ENCODE peak calls at places on chromosome 12, in seven cellular contexts. One of them, this sample, is unnamed.
A peak's percentile ranks its signal among the peaks of the same experiment; 100 is the strongest.

GRCh38 chr12:124512667-124513296 is 54.6 kb downstream of the NCOR2 start:
- DNase-seq in gastrocnemius medialis: peak; percentile 75
- DNase-seq in lung: peak; percentile 93
- DNase-seq in psoas muscle: peak; percentile 93
- DNase-seq in tibial artery: peak; percentile 88
- DNase-seq in naive thymus-derived CD4-positive, alpha-beta T cell: no peak
- DNase-seq in Karpas-422: no peak
- DNase-seq in this sample: peak; percentile 97

GRCh38 chr12:67042697-67043131 is 226.4 kb upstream of the CAND1 start:
- DNase-seq in gastrocnemius medialis: no peak
- DNase-seq in lung: no peak
- DNase-seq in psoas muscle: no peak
- DNase-seq in tibial artery: no peak
- DNase-seq in naive thymus-derived CD4-positive, alpha-beta T cell: no peak
- DNase-seq in Karpas-422: no peak
- DNase-seq in this sample: no peak

GRCh38 chr12:28086521-28086920 is 103.7 kb upstream of the CCDC91 start:
- DNase-seq in gastrocnemius medialis: no peak
- DNase-seq in lung: no peak
- DNase-seq in psoas muscle: no peak
- DNase-seq in tibial artery: no peak
- DNase-seq in naive thymus-derived CD4-positive, alpha-beta T cell: no peak
- DNase-seq in Karpas-422: no peak
- DNase-seq in this sample: no peak

GRCh38 chr12:111368291-111368683 is 608 bp downstream of the PHETA1 start:
- DNase-seq in gastrocnemius medialis: no peak
- DNase-seq in lung: peak; percentile 32
- DNase-seq in psoas muscle: peak; percentile 30
- DNase-seq in tibial artery: peak; percentile 67
- DNase-seq in naive thymus-derived CD4-positive, alpha-beta T cell: no peak
- DNase-seq in Karpas-422: no peak
- DNase-seq in this sample: peak; percentile 60

GRCh38 chr12:13891902-13892301 is 89.5 kb downstream of the GRIN2B start:
- DNase-seq in gastrocnemius medialis: no peak
- DNase-seq in lung: no peak
- DNase-seq in psoas muscle: no peak
- DNase-seq in tibial artery: no peak
- DNase-seq in naive thymus-derived CD4-positive, alpha-beta T cell: no peak
- DNase-seq in Karpas-422: no peak
- DNase-seq in this sample: no peak

GRCh38 chr12:1773937-1774655 is 46.3 kb upstream of the LRTM2 start:
- DNase-seq in gastrocnemius medialis: peak; percentile 79
- DNase-seq in lung: no peak
- DNase-seq in psoas muscle: no peak
- DNase-seq in tibial artery: no peak
- DNase-seq in naive thymus-derived CD4-positive, alpha-beta T cell: no peak
- DNase-seq in Karpas-422: no peak
- DNase-seq in this sample: no peak

GRCh38 chr12:54352022-54352531 is 12.2 kb downstream of the GPR84 start:
- DNase-seq in gastrocnemius medialis: peak; percentile 58
- DNase-seq in lung: peak; percentile 42
- DNase-seq in psoas muscle: peak; percentile 46
- DNase-seq in tibial artery: peak; percentile 73
- DNase-seq in naive thymus-derived CD4-positive, alpha-beta T cell: peak; percentile 13
- DNase-seq in Karpas-422: no peak
- DNase-seq in this sample: peak; percentile 75

GRCh38 chr12:68263366-68263765 is 10.0 kb upstream of the IL22 start:
- DNase-seq in gastrocnemius medialis: no peak
- DNase-seq in lung: no peak
- DNase-seq in psoas muscle: no peak
- DNase-seq in tibial artery: no peak
- DNase-seq in naive thymus-derived CD4-positive, alpha-beta T cell: no peak
- DNase-seq in Karpas-422: no peak
- DNase-seq in this sample: no peak

GRCh38 chr12:66915312-66915904 is 236.5 kb upstream of the GRIP1 start:
- DNase-seq in gastrocnemius medialis: no peak
- DNase-seq in lung: no peak
- DNase-seq in psoas muscle: no peak
- DNase-seq in tibial artery: no peak
- DNase-seq in naive thymus-derived CD4-positive, alpha-beta T cell: no peak
- DNase-seq in Karpas-422: no peak
- DNase-seq in this sample: no peak

GRCh38 chr12:112907415-112908157 is 824 bp downstream of the OAS1 start:
- DNase-seq in gastrocnemius medialis: no peak
- DNase-seq in lung: no peak
- DNase-seq in psoas muscle: no peak
- DNase-seq in tibial artery: no peak
- DNase-seq in naive thymus-derived CD4-positive, alpha-beta T cell: no peak
- DNase-seq in Karpas-422: peak; percentile 62
- DNase-seq in this sample: no peak

GRCh38 chr12:77591959-77592358 is 238.7 kb upstream of the NAV3 start:
- DNase-seq in gastrocnemius medialis: no peak
- DNase-seq in lung: no peak
- DNase-seq in psoas muscle: no peak
- DNase-seq in tibial artery: no peak
- DNase-seq in naive thymus-derived CD4-positive, alpha-beta T cell: no peak
- DNase-seq in Karpas-422: no peak
- DNase-seq in this sample: no peak

GRCh38 chr12:131038961-131039360 is 85.3 kb downstream of the ADGRD1 start:
- DNase-seq in gastrocnemius medialis: no peak
- DNase-seq in lung: no peak
- DNase-seq in psoas muscle: no peak
- DNase-seq in tibial artery: no peak
- DNase-seq in naive thymus-derived CD4-positive, alpha-beta T cell: no peak
- DNase-seq in Karpas-422: no peak
- DNase-seq in this sample: peak; percentile 52

GRCh38 chr12:58593557-58594304 is 326.6 kb downstream of the LRIG3 start:
- DNase-seq in gastrocnemius medialis: no peak
- DNase-seq in lung: no peak
- DNase-seq in psoas muscle: no peak
- DNase-seq in tibial artery: no peak
- DNase-seq in naive thymus-derived CD4-positive, alpha-beta T cell: no peak
- DNase-seq in Karpas-422: no peak
- DNase-seq in this sample: no peak

GRCh38 chr12:6146951-6147350 is 22.5 kb upstream of the VWF start:
- DNase-seq in gastrocnemius medialis: no peak
- DNase-seq in lung: no peak
- DNase-seq in psoas muscle: no peak
- DNase-seq in tibial artery: no peak
- DNase-seq in naive thymus-derived CD4-positive, alpha-beta T cell: no peak
- DNase-seq in Karpas-422: no peak
- DNase-seq in this sample: no peak

GRCh38 chr12:127245437-127245836 is 1021.5 kb upstream of the TMEM132C start:
- DNase-seq in gastrocnemius medialis: no peak
- DNase-seq in lung: no peak
- DNase-seq in psoas muscle: no peak
- DNase-seq in tibial artery: no peak
- DNase-seq in naive thymus-derived CD4-positive, alpha-beta T cell: no peak
- DNase-seq in Karpas-422: no peak
- DNase-seq in this sample: no peak

GRCh38 chr12:63846249-63846967 is 1.9 kb downstream of the SRGAP1 start:
- DNase-seq in gastrocnemius medialis: no peak
- DNase-seq in lung: no peak
- DNase-seq in psoas muscle: no peak
- DNase-seq in tibial artery: no peak
- DNase-seq in naive thymus-derived CD4-positive, alpha-beta T cell: no peak
- DNase-seq in Karpas-422: no peak
- DNase-seq in this sample: no peak

GRCh38 chr12:2347844-2348476 is 295.2 kb downstream of the CACNA1C start:
- DNase-seq in gastrocnemius medialis: no peak
- DNase-seq in lung: no peak
- DNase-seq in psoas muscle: no peak
- DNase-seq in tibial artery: peak; percentile 77
- DNase-seq in naive thymus-derived CD4-positive, alpha-beta T cell: no peak
- DNase-seq in Karpas-422: no peak
- DNase-seq in this sample: no peak

GRCh38 chr12:68904351-68904982 is 28.5 kb downstream of the CPM start:
- DNase-seq in gastrocnemius medialis: no peak
- DNase-seq in lung: no peak
- DNase-seq in psoas muscle: no peak
- DNase-seq in tibial artery: no peak
- DNase-seq in naive thymus-derived CD4-positive, alpha-beta T cell: no peak
- DNase-seq in Karpas-422: no peak
- DNase-seq in this sample: no peak

GRCh38 chr12:49362077-49362476 is 5.2 kb upstream of the SPATS2 start:
- DNase-seq in gastrocnemius medialis: no peak
- DNase-seq in lung: no peak
- DNase-seq in psoas muscle: no peak
- DNase-seq in tibial artery: no peak
- DNase-seq in naive thymus-derived CD4-positive, alpha-beta T cell: no peak
- DNase-seq in Karpas-422: no peak
- DNase-seq in this sample: no peak

GRCh38 chr12:82686223-82687019 is at the start of gene TMTC2:
- DNase-seq in gastrocnemius medialis: peak; percentile 76
- DNase-seq in lung: peak; percentile 96
- DNase-seq in psoas muscle: peak; percentile 88
- DNase-seq in tibial artery: peak; percentile 93
- DNase-seq in naive thymus-derived CD4-positive, alpha-beta T cell: peak; percentile 84
- DNase-seq in Karpas-422: peak; percentile 95
- DNase-seq in this sample: peak; percentile 95

GRCh38 chr12:128729628-128730121 is 94.1 kb downstream of the SLC15A4 start:
- DNase-seq in gastrocnemius medialis: no peak
- DNase-seq in lung: no peak
- DNase-seq in psoas muscle: no peak
- DNase-seq in tibial artery: no peak
- DNase-seq in naive thymus-derived CD4-positive, alpha-beta T cell: no peak
- DNase-seq in Karpas-422: no peak
- DNase-seq in this sample: no peak

GRCh38 chr12:67415473-67415872 is 146.3 kb downstream of the CAND1 start:
- DNase-seq in gastrocnemius medialis: no peak
- DNase-seq in lung: no peak
- DNase-seq in psoas muscle: no peak
- DNase-seq in tibial artery: no peak
- DNase-seq in naive thymus-derived CD4-positive, alpha-beta T cell: no peak
- DNase-seq in Karpas-422: peak; percentile 79
- DNase-seq in this sample: no peak

GRCh38 chr12:1560704-1561103 is 33.7 kb downstream of the FBXL14 start:
- DNase-seq in gastrocnemius medialis: no peak
- DNase-seq in lung: no peak
- DNase-seq in psoas muscle: no peak
- DNase-seq in tibial artery: no peak
- DNase-seq in naive thymus-derived CD4-positive, alpha-beta T cell: no peak
- DNase-seq in Karpas-422: no peak
- DNase-seq in this sample: no peak

GRCh38 chr12:100793182-100793581 is 1.4 kb upstream of the ANO4 start:
- DNase-seq in gastrocnemius medialis: no peak
- DNase-seq in lung: no peak
- DNase-seq in psoas muscle: no peak
- DNase-seq in tibial artery: no peak
- DNase-seq in naive thymus-derived CD4-positive, alpha-beta T cell: no peak
- DNase-seq in Karpas-422: no peak
- DNase-seq in this sample: no peak

GRCh38 chr12:6603095-6603567 is 4.0 kb downstream of the CHD4 start:
- DNase-seq in gastrocnemius medialis: peak; percentile 61
- DNase-seq in lung: no peak
- DNase-seq in psoas muscle: peak; percentile 50
- DNase-seq in tibial artery: peak; percentile 86
- DNase-seq in naive thymus-derived CD4-positive, alpha-beta T cell: peak; percentile 45
- DNase-seq in Karpas-422: no peak
- DNase-seq in this sample: peak; percentile 81

GRCh38 chr12:89486231-89486630 is 38.4 kb downstream of the GALNT4 start:
- DNase-seq in gastrocnemius medialis: no peak
- DNase-seq in lung: no peak
- DNase-seq in psoas muscle: no peak
- DNase-seq in tibial artery: no peak
- DNase-seq in naive thymus-derived CD4-positive, alpha-beta T cell: no peak
- DNase-seq in Karpas-422: no peak
- DNase-seq in this sample: no peak

GRCh38 chr12:117032593-117033381 is 66.4 kb downstream of the TESC start:
- DNase-seq in gastrocnemius medialis: no peak
- DNase-seq in lung: no peak
- DNase-seq in psoas muscle: no peak
- DNase-seq in tibial artery: peak; percentile 56
- DNase-seq in naive thymus-derived CD4-positive, alpha-beta T cell: no peak
- DNase-seq in Karpas-422: peak; percentile 84
- DNase-seq in this sample: no peak

GRCh38 chr12:117031843-117032592 is 67.2 kb downstream of the TESC start:
- DNase-seq in gastrocnemius medialis: no peak
- DNase-seq in lung: no peak
- DNase-seq in psoas muscle: no peak
- DNase-seq in tibial artery: peak; percentile 44
- DNase-seq in naive thymus-derived CD4-positive, alpha-beta T cell: no peak
- DNase-seq in Karpas-422: peak; percentile 77
- DNase-seq in this sample: no peak

GRCh38 chr12:117034249-117034648 is 65.0 kb downstream of the TESC start:
- DNase-seq in gastrocnemius medialis: no peak
- DNase-seq in lung: no peak
- DNase-seq in psoas muscle: no peak
- DNase-seq in tibial artery: no peak
- DNase-seq in naive thymus-derived CD4-positive, alpha-beta T cell: no peak
- DNase-seq in Karpas-422: no peak
- DNase-seq in this sample: peak; percentile 44

GRCh38 chr12:117034691-117035090 is 64.5 kb downstream of the TESC start:
- DNase-seq in gastrocnemius medialis: no peak
- DNase-seq in lung: no peak
- DNase-seq in psoas muscle: no peak
- DNase-seq in tibial artery: no peak
- DNase-seq in naive thymus-derived CD4-positive, alpha-beta T cell: no peak
- DNase-seq in Karpas-422: no peak
- DNase-seq in this sample: peak; percentile 55

GRCh38 chr12:117033382-117034045 is 65.7 kb downstream of the TESC start:
- DNase-seq in gastrocnemius medialis: peak; percentile 28
- DNase-seq in lung: no peak
- DNase-seq in psoas muscle: no peak
- DNase-seq in tibial artery: no peak
- DNase-seq in naive thymus-derived CD4-positive, alpha-beta T cell: no peak
- DNase-seq in Karpas-422: no peak
- DNase-seq in this sample: peak; percentile 70
- H3K27ac ChIP-seq in gastrocnemius medialis: no peak overlapping the region
- H3K27ac ChIP-seq in lung: no peak overlapping the region
- H3K27ac ChIP-seq in psoas muscle: no peak overlapping the region
- H3K27ac ChIP-seq in tibial artery: no peak overlapping the region
- H3K27ac ChIP-seq in naive thymus-derived CD4-positive, alpha-beta T cell: no peak overlapping the region
- H3K27ac ChIP-seq in Karpas-422: peak overlapping the region; percentile 93
- H3K27ac ChIP-seq in this sample: no peak overlapping the region

GRCh38 chr12:46206471-46206870 is 62.4 kb downstream of the SLC38A1 start:
- DNase-seq in gastrocnemius medialis: no peak
- DNase-seq in lung: no peak
- DNase-seq in psoas muscle: no peak
- DNase-seq in tibial artery: no peak
- DNase-seq in naive thymus-derived CD4-positive, alpha-beta T cell: no peak
- DNase-seq in Karpas-422: no peak
- DNase-seq in this sample: no peak
- H3K36me3 ChIP-seq in gastrocnemius medialis: peaks cover 55% of the 10 kb centered on the region
- H3K36me3 ChIP-seq in lung: peaks cover 2% of the 10 kb centered on the region
- H3K36me3 ChIP-seq in psoas muscle: peaks cover 12% of the 10 kb centered on the region
- H3K36me3 ChIP-seq in tibial artery: peaks cover 22% of the 10 kb centered on the region
- H3K36me3 ChIP-seq in naive thymus-derived CD4-positive, alpha-beta T cell: peaks cover 55% of the 10 kb centered on the region
- H3K36me3 ChIP-seq in Karpas-422: peaks cover 65% of the 10 kb centered on the region
- H3K36me3 ChIP-seq in this sample: no peaks in the 10 kb centered on the region

GRCh38 chr12:95204141-95204866 is 13.0 kb downstream of the FGD6 start:
- DNase-seq in gastrocnemius medialis: no peak
- DNase-seq in lung: peak; percentile 38
- DNase-seq in psoas muscle: no peak
- DNase-seq in tibial artery: no peak
- DNase-seq in naive thymus-derived CD4-positive, alpha-beta T cell: no peak
- DNase-seq in Karpas-422: no peak
- DNase-seq in this sample: peak; percentile 58
- H3K27ac ChIP-seq in gastrocnemius medialis: no peak overlapping the region
- H3K27ac ChIP-seq in lung: peak overlapping the region; percentile 76
- H3K27ac ChIP-seq in psoas muscle: no peak overlapping the region
- H3K27ac ChIP-seq in tibial artery: peak overlapping the region; percentile 38
- H3K27ac ChIP-seq in naive thymus-derived CD4-positive, alpha-beta T cell: no peak overlapping the region
- H3K27ac ChIP-seq in Karpas-422: peak overlapping the region; percentile 69
- H3K27ac ChIP-seq in this sample: no peak overlapping the region

GRCh38 chr12:121520586-121521086 is 60.2 kb downstream of the KDM2B start:
- DNase-seq in gastrocnemius medialis: no peak
- DNase-seq in lung: no peak
- DNase-seq in psoas muscle: no peak
- DNase-seq in tibial artery: no peak
- DNase-seq in naive thymus-derived CD4-positive, alpha-beta T cell: no peak
- DNase-seq in Karpas-422: no peak
- DNase-seq in this sample: no peak
- H3K36me3 ChIP-seq in gastrocnemius medialis: no peaks in the 10 kb centered on the region
- H3K36me3 ChIP-seq in lung: peaks cover 21% of the 10 kb centered on the region
- H3K36me3 ChIP-seq in psoas muscle: no peaks in the 10 kb centered on the region
- H3K36me3 ChIP-seq in tibial artery: no peaks in the 10 kb centered on the region
- H3K36me3 ChIP-seq in naive thymus-derived CD4-positive, alpha-beta T cell: peaks cover 58% of the 10 kb centered on the region
- H3K36me3 ChIP-seq in Karpas-422: peaks cover 39% of the 10 kb centered on the region
- H3K36me3 ChIP-seq in this sample: peaks cover 2% of the 10 kb centered on the region